ENCODE peak calls at places on chromosomes 12 and 14, in four cellular contexts. M is SK-N-SH, T is K562, K is GM12878. S is an unnamed sample.

GRCh38 chr12:69345742-69346141 is 2.4 kb upstream of the LYZ start:
- DNase-seq in M (no peak), T (peak; percentile 31), K (no peak), S (no peak)

GRCh38 chr12:80791863-80792262 is 75.2 kb downstream of the MYF5 start:
- DNase-seq in M (no peak), T (no peak), K (no peak), S (no peak)

GRCh38 chr14:104035300-104035699 is 50.2 kb upstream of the ASPG start:
- DNase-seq in M (peak; percentile 53), T (no peak), K (no peak), S (no peak)

GRCh38 chr14:98711453-98711852 is 560.5 kb downstream of the BCL11B start:
- DNase-seq in M (no peak), T (no peak), K (no peak), S (no peak)

GRCh38 chr12:30696943-30697342 is 1.3 kb upstream of the IPO8 start:
- DNase-seq in M (no peak), T (no peak), K (no peak), S (no peak)

GRCh38 chr14:75334191-75335051 is 55.8 kb downstream of the FOS start:
- DNase-seq in M (no peak), T (no peak), K (peak; percentile 28), S (peak; percentile 39)

GRCh38 chr12:101969-102878 is 35.7 kb downstream of the IQSEC3 start:
- DNase-seq in M (peak; percentile 63), T (peak; percentile 78), K (no peak), S (no peak)

GRCh38 chr12:89472508-89472907 is 52.1 kb downstream of the GALNT4 start:
- DNase-seq in M (no peak), T (no peak), K (no peak), S (no peak)

GRCh38 chr14:102813691-102814090 is 36.4 kb downstream of the TRAF3 start:
- DNase-seq in M (no peak), T (no peak), K (no peak), S (no peak)

GRCh38 chr14:51848120-51848519 is 12.3 kb upstream of the GNG2 start:
- DNase-seq in M (no peak), T (no peak), K (no peak), S (no peak)

GRCh38 chr14:62209287-62209899 is 447.2 kb downstream of the SNAPC1 start:
- DNase-seq in M (no peak), T (no peak), K (no peak), S (no peak)

GRCh38 chr12:111033281-111034147 is 113.1 kb upstream of the MYL2 start:
- DNase-seq in M (peak; percentile 85), T (no peak), K (no peak), S (no peak)

GRCh38 chr12:54141534-54142475 is 47.0 kb downstream of the SMUG1 start:
- DNase-seq in M (no peak), T (no peak), K (no peak), S (no peak)

GRCh38 chr14:73795974-73796373 is 55.7 kb upstream of the PTGR2 start:
- DNase-seq in M (no peak), T (no peak), K (no peak), S (no peak)

GRCh38 chr12:117850048-117850447 is 118.7 kb downstream of the KSR2 start:
- DNase-seq in M (peak; percentile 81), T (peak; percentile 80), K (no peak), S (peak; percentile 31)

GRCh38 chr14:26863736-26864135 is 265.9 kb upstream of the NOVA1 start:
- DNase-seq in M (no peak), T (no peak), K (no peak), S (no peak)

GRCh38 chr12:51127050-51127729 is 43.8 kb upstream of the CSRNP2 start:
- DNase-seq in M (no peak), T (no peak), K (no peak), S (no peak)

GRCh38 chr12:49201595-49202295 is 12.9 kb upstream of the TUBA1A start:
- DNase-seq in M (peak; percentile 56), T (no peak), K (no peak), S (no peak)

GRCh38 chr12:51339750-51340149 is 6.7 kb downstream of the CELA1 start:
- DNase-seq in M (no peak), T (no peak), K (no peak), S (no peak)

GRCh38 chr14:50718949-50719348 is 50.8 kb upstream of the SAV1 start:
- DNase-seq in M (no peak), T (no peak), K (no peak), S (no peak)

GRCh38 chr14:74879427-74880180 is 2.1 kb upstream of the DLST start:
- DNase-seq in M (no peak), T (no peak), K (no peak), S (no peak)

GRCh38 chr12:91841786-91842185 is 303.9 kb downstream of the BTG1 start:
- DNase-seq in M (no peak), T (no peak), K (no peak), S (no peak)

GRCh38 chr12:18430425-18431048 is 169.2 kb downstream of the PIK3C2G start:
- DNase-seq in M (peak; percentile 30), T (peak; percentile 23), K (no peak), S (peak; percentile 8)

GRCh38 chr12:10618338-10618987 is 5.1 kb upstream of the MAGOHB start:
- DNase-seq in M (no peak), T (no peak), K (no peak), S (no peak)

GRCh38 chr14:77489051-77489450 is 9.6 kb downstream of the ISM2 start:
- DNase-seq in M (peak; percentile 25), T (no peak), K (no peak), S (no peak)

GRCh38 chr14:44030963-44031362 is 476.1 kb downstream of the FSCB start:
- DNase-seq in M (no peak), T (no peak), K (no peak), S (no peak)

GRCh38 chr12:131869871-131870418 is 24.5 kb upstream of the ULK1 start:
- DNase-seq in M (peak; percentile 18), T (no peak), K (no peak), S (no peak)

GRCh38 chr12:6327591-6328041 is 14.3 kb downstream of the TNFRSF1A start:
- DNase-seq in M (no peak), T (no peak), K (no peak), S (no peak)

GRCh38 chr14:72651081-72651480 is 242.8 kb downstream of the DPF3 start:
- DNase-seq in M (peak; percentile 51), T (no peak), K (no peak), S (no peak)

GRCh38 chr12:75488553-75488952 is 8.0 kb downstream of the GLIPR1 start:
- DNase-seq in M (peak; percentile 24), T (peak; percentile 32), K (no peak), S (no peak)

GRCh38 chr14:30756594-30756993 is 117.8 kb upstream of the COCH start:
- DNase-seq in M (no peak), T (no peak), K (no peak), S (no peak)

GRCh38 chr14:68785817-68786490 is 6.9 kb downstream of the ZFP36L1 start:
- DNase-seq in M (no peak), T (no peak), K (no peak), S (no peak)
- TF ChIP-seq TAF1 in M (no peak), T (no peak), K (no peak), S (no peak)

GRCh38 chr12:96907681-96908163 is 665 bp downstream of the NEDD1 start:
- DNase-seq in M (peak; percentile 42), T (peak; percentile 21), K (no peak), S (peak; percentile 9)
- TF ChIP-seq TAF1 in M (no peak), T (no peak), K (no peak), S (no peak)

GRCh38 chr14:101351146-101351545 is 210.1 kb upstream of the DIO3 start:
- DNase-seq in M (no peak), T (no peak), K (no peak), S (no peak)
- TF ChIP-seq TAF1 in M (no peak), T (no peak), K (no peak), S (no peak)

DNA sequence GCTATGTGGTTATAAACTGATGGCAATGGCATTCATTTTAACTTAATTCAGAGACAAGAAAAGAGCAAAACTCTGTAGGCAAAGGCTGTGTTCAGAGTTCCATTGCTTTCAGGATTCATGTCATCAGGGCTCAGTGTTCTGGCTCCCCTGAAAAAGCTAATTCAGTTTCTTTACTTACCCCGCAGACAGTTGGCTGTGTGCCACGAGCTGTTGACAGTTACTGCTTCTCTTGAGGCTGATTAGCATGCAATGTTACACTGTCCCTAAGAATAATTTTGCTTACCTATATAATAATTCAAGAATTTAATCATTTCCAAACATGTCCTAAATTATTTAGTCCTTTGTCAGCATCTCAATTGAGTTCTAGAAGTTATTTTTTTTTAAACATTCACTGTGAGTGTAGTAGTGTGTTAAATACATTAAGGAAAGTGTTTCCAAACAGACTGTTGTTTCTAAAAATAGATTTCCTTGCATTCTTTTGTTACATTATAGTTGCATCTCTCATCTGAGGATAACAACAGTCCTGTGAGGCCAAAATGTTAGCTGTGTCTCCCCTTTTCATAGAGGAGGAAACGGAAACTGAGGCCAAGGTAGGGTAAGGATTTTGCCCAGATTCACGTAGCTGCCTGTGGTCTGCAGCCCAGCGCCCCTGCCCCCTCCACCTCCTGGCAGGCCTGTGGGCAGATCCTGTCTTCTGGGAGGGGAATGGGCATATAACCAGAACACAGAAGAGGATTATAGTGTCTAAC is 98.6 kb downstream of the PELI2 start:
- DNase-seq in M (no peak), T (peak; percentile 31), K (no peak), S (no peak)
- TF ChIP-seq TAF1 in M (no peak), T (no peak), K (no peak), S (no peak)

S was measured in GM12891.